ENCODE peak calls at places on chromosomes 11 and 22, in ten cellular contexts. A is T-helper 22 cell; C is SJSA1; R is NCI-H1694; E is activated CD4-positive, CD25-positive, alpha-beta regulatory T cell treated with anti-CD3 and anti-CD28 coated beads, Interleukin-2, amount 50 U/mL, for 16 hours; D is sciatic nerve; L is fibroblast of pulmonary artery; S is IMR-90; O is NCI-H2171 treated with DMSO at 0.1 percent for 48 hours; N is left lung. F is an unnamed sample.

GRCh38 chr11:122491486-122491885 is 164.0 kb upstream of the UBASH3B start:
- DNase-seq in A (no peak), C (no peak), R (no peak), E (no peak), D (no peak), L (peak), S (peak), O (no peak), N (no peak), F (no peak)

GRCh38 chr11:50098186-50098725 is 65.6 kb downstream of the OR4C45 start:
- DNase-seq in A (no peak), C (no peak), R (no peak), E (no peak), D (no peak), L (no peak), S (no peak), O (no peak), N (no peak), F (no peak)

GRCh38 chr11:133844217-133844616 is 1.1 kb downstream of the SPATA19 start:
- DNase-seq in A (no peak), C (no peak), R (no peak), E (no peak), D (no peak), L (no peak), S (no peak), O (no peak), N (no peak), F (no peak)

GRCh38 chr11:2470495-2470894 is 25.7 kb downstream of the KCNQ1 start:
- DNase-seq in A (no peak), C (peak), R (no peak), E (no peak), D (peak), L (no peak), S (no peak), O (no peak), N (no peak), F (no peak)

GRCh38 chr22:37244114-37244921 is at the start of gene RAC2:
- DNase-seq in A (peak), C (no peak), R (no peak), E (peak), D (peak), L (peak), S (peak), O (peak), N (peak), F (peak)

GRCh38 chr11:65503923-65504670 is 5.3 kb downstream of the MALAT1 start:
- DNase-seq in A (no peak), C (no peak), R (no peak), E (no peak), D (no peak), L (peak), S (peak), O (peak), N (no peak), F (no peak)

GRCh38 chr11:35041070-35041554 is 97.9 kb upstream of the CD44 start:
- DNase-seq in A (no peak), C (no peak), R (no peak), E (no peak), D (no peak), L (no peak), S (no peak), O (no peak), N (no peak), F (no peak)

GRCh38 chr11:77547863-77548551 is 41.7 kb upstream of the AQP11 start:
- DNase-seq in A (no peak), C (no peak), R (peak), E (no peak), D (no peak), L (peak), S (peak), O (peak), N (no peak), F (peak)

GRCh38 chr11:8942518-8943066 is at the start of gene ASCL3:
- DNase-seq in A (no peak), C (no peak), R (no peak), E (no peak), D (no peak), L (no peak), S (no peak), O (no peak), N (no peak), F (no peak)

GRCh38 chr22:36385491-36386350 is 2.0 kb downstream of the MYH9 start:
- DNase-seq in A (peak), C (peak), R (peak), E (peak), D (no peak), L (no peak), S (no peak), O (peak), N (peak), F (no peak)

GRCh38 chr11:12042215-12042676 is 33.8 kb upstream of the DKK3 start:
- DNase-seq in A (no peak), C (peak), R (no peak), E (no peak), D (no peak), L (peak), S (peak), O (no peak), N (no peak), F (peak)

GRCh38 chr22:49966716-49967332 is 6.3 kb downstream of the PIM3 start:
- DNase-seq in A (no peak), C (no peak), R (no peak), E (no peak), D (peak), L (peak), S (no peak), O (no peak), N (peak), F (no peak)

GRCh38 chr22:32672542-32672941 is 129.0 kb upstream of the TIMP3 start:
- DNase-seq in A (no peak), C (no peak), R (no peak), E (no peak), D (no peak), L (no peak), S (no peak), O (no peak), N (no peak), F (no peak)

GRCh38 chr22:27409299-27409698 is 392.3 kb downstream of the MN1 start:
- DNase-seq in A (no peak), C (no peak), R (no peak), E (no peak), D (no peak), L (no peak), S (no peak), O (no peak), N (no peak), F (no peak)

GRCh38 chr22:19807161-19807913 is 46.8 kb downstream of the TBX1 start:
- DNase-seq in A (no peak), C (no peak), R (no peak), E (no peak), D (peak), L (no peak), S (no peak), O (no peak), N (peak), F (no peak)

GRCh38 chr11:17298302-17298701 is 21.8 kb downstream of the NUCB2 start:
- DNase-seq in A (no peak), C (no peak), R (no peak), E (no peak), D (no peak), L (no peak), S (peak), O (no peak), N (no peak), F (no peak)